ENCODE peak calls at places on chromosomes 13 and 19, in seven cellular contexts. U, Y, W, G, J, X and B are unnamed samples.

GRCh38 chr19:32313866-32314265 is 31.5 kb upstream of the ZNF507 start:
- DNase-seq in U (no peak), Y (no peak), W (no peak), G (no peak), J (no peak), X (no peak), B (no peak)

GRCh38 chr13:113723400-113724015 is 35.5 kb upstream of the TMEM255B start:
- DNase-seq in U (no peak), Y (no peak), W (no peak), G (no peak), J (no peak), X (no peak), B (no peak)

GRCh38 chr13:29284726-29285125 is 310.8 kb downstream of the SLC7A1 start:
- DNase-seq in U (no peak), Y (no peak), W (no peak), G (no peak), J (no peak), X (no peak), B (no peak)

GRCh38 chr19:48654299-48655059 is 8.5 kb upstream of the CA11 start:
- DNase-seq in U (no peak), Y (no peak), W (no peak), G (no peak), J (no peak), X (no peak), B (no peak)

GRCh38 chr19:7845390-7846179 is 15.6 kb downstream of the EVI5L start:
- DNase-seq in U (no peak), Y (no peak), W (peak; percentile 14), G (no peak), J (no peak), X (no peak), B (no peak)

GRCh38 chr19:29662604-29663404 is 2.5 kb upstream of the PLEKHF1 start:
- DNase-seq in U (peak; percentile 72), Y (peak; percentile 74), W (peak; percentile 79), G (peak; percentile 35), J (peak; percentile 52), X (peak; percentile 56), B (peak; percentile 65)

GRCh38 chr13:80337011-80337688 is 3.8 kb downstream of the SPRY2 start:
- DNase-seq in U (no peak), Y (no peak), W (no peak), G (peak; percentile 23), J (peak; percentile 21), X (no peak), B (no peak)

GRCh38 chr13:106548064-106548696 is 12.7 kb upstream of the EFNB2 start:
- DNase-seq in U (no peak), Y (no peak), W (no peak), G (no peak), J (no peak), X (no peak), B (no peak)

GRCh38 chr13:20141238-20142018 is 19.4 kb downstream of the GJA3 start:
- DNase-seq in U (no peak), Y (no peak), W (no peak), G (no peak), J (no peak), X (no peak), B (no peak)

GRCh38 chr13:25920277-25920676 is 131.5 kb downstream of the SHISA2 start:
- DNase-seq in U (no peak), Y (no peak), W (no peak), G (no peak), J (no peak), X (no peak), B (no peak)

GRCh38 chr13:101916108-101916757 is 463.8 kb downstream of the ITGBL1 start:
- DNase-seq in U (no peak), Y (no peak), W (no peak), G (peak; percentile 47), J (no peak), X (no peak), B (peak; percentile 47)

GRCh38 chr13:101917833-101918755 is 465.6 kb downstream of the ITGBL1 start:
- DNase-seq in U (no peak), Y (no peak), W (no peak), G (no peak), J (no peak), X (no peak), B (no peak)

GRCh38 chr13:101917475-101917810 is 465.0 kb downstream of the ITGBL1 start:
- DNase-seq in U (no peak), Y (no peak), W (no peak), G (no peak), J (no peak), X (no peak), B (no peak)

GRCh38 chr13:101916758-101917474 is 464.4 kb downstream of the ITGBL1 start:
- DNase-seq in U (no peak), Y (no peak), W (no peak), G (no peak), J (no peak), X (no peak), B (no peak)

GRCh38 chr13:101919541-101920306 is 467.2 kb downstream of the ITGBL1 start:
- DNase-seq in U (no peak), Y (no peak), W (no peak), G (peak; percentile 34), J (no peak), X (no peak), B (peak; percentile 38)
- H3K27me3 ChIP-seq in U (no peaks in the 10 kb centered on the region), Y (peaks cover 44% of the 10 kb centered on the region), W (peaks cover 39% of the 10 kb centered on the region), G (peaks cover 5% of the 10 kb centered on the region), J (peaks cover 80% of the 10 kb centered on the region), X (no peaks in the 10 kb centered on the region), B (peaks cover 6% of the 10 kb centered on the region)

DNA sequence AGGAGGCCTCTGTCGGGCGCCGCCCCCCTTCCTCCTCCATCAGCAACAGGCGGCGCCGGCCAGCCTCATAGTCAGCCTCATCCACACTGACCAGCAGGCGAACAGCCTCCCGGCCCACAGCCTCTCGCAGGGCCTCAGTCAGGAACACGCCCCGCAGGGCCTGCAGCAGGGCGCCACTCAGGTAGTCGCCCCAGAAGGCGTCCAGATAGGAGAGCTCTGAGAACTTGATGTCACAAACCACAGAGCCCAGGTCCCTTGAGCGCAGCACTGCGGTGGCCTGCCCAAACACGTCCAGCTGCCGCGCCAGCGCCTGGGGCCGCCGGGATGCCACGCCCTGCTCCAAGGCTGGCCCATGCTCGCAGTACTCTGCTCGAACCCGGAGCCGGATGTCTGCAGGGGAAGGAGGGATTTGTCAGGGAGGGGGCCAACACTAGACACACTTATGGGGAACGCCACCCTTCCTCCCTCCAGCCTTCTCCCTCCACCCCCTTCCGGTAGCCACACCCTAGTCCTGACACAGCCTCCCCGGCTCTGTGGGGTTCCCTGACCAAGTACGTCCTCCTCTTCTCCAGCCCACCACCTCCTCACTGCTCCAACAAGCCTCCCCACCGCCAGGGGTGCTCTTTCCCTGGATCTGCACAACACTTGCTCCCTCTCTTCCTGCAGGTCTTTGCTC is 17.9 kb downstream of the DEDD2 start:
- DNase-seq in U (no peak), Y (peak; percentile 34), W (peak; percentile 51), G (peak; percentile 56), J (peak; percentile 53), X (no peak), B (no peak)
- H3K4me1 ChIP-seq in U (no peaks in the 10 kb centered on the region), Y (peaks cover 10% of the 10 kb centered on the region), W (peaks cover 47% of the 10 kb centered on the region), G (no peaks in the 10 kb centered on the region), J (peaks cover 39% of the 10 kb centered on the region), X (peaks cover 6% of the 10 kb centered on the region), B (no peaks in the 10 kb centered on the region)

GRCh38 chr19:23906835-23907234 is 7.9 kb upstream of the ZNF726 start:
- DNase-seq in U (no peak), Y (no peak), W (no peak), G (no peak), J (no peak), X (no peak), B (no peak)

GRCh38 chr19:23904406-23904805 is 10.3 kb upstream of the ZNF726 start:
- DNase-seq in U (no peak), Y (no peak), W (no peak), G (no peak), J (no peak), X (no peak), B (no peak)

GRCh38 chr19:23905771-23906170 is 8.9 kb upstream of the ZNF726 start:
- DNase-seq in U (no peak), Y (no peak), W (no peak), G (no peak), J (no peak), X (no peak), B (no peak)

GRCh38 chr19:23909222-23909621 is 5.5 kb upstream of the ZNF726 start:
- DNase-seq in U (no peak), Y (no peak), W (no peak), G (no peak), J (no peak), X (no peak), B (no peak)

DNA sequence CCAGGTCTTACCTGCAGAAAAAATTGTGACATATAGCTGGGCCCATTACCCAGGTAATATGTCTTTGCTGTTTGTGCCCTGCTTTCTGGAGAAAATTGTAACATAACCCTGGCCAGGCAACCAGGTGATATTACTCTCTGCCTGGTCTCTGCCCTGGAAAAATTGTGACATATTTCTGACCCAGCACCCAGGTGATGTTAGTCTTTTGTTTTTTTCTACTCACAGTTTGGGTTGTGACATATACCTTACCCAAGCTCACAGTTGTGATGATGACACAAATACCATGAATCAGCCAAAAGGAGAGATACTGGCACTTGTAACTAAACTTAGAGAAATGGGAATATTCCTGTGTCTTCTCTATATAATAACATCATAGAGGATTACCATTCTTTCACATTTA is 6.5 kb upstream of the ZNF726 start:
- DNase-seq in U (no peak), Y (no peak), W (no peak), G (no peak), J (no peak), X (no peak), B (no peak)
- H3K27me3 ChIP-seq in U (no peaks in the 10 kb centered on the region), Y (no peaks in the 10 kb centered on the region), W (no peaks in the 10 kb centered on the region), G (no peaks in the 10 kb centered on the region), J (no peaks in the 10 kb centered on the region), X (no peaks in the 10 kb centered on the region), B (no peaks in the 10 kb centered on the region)

GRCh38 chr13:105116966-105117365 is 1418.5 kb downstream of the EFNB2 start:
- DNase-seq in U (no peak), Y (no peak), W (no peak), G (no peak), J (no peak), X (no peak), B (no peak)
- H3K4me1 ChIP-seq in U (no peaks in the 10 kb centered on the region), Y (no peaks in the 10 kb centered on the region), W (peaks cover 4% of the 10 kb centered on the region), G (no peaks in the 10 kb centered on the region), J (no peaks in the 10 kb centered on the region), X (no peaks in the 10 kb centered on the region), B (no peaks in the 10 kb centered on the region)

DNA sequence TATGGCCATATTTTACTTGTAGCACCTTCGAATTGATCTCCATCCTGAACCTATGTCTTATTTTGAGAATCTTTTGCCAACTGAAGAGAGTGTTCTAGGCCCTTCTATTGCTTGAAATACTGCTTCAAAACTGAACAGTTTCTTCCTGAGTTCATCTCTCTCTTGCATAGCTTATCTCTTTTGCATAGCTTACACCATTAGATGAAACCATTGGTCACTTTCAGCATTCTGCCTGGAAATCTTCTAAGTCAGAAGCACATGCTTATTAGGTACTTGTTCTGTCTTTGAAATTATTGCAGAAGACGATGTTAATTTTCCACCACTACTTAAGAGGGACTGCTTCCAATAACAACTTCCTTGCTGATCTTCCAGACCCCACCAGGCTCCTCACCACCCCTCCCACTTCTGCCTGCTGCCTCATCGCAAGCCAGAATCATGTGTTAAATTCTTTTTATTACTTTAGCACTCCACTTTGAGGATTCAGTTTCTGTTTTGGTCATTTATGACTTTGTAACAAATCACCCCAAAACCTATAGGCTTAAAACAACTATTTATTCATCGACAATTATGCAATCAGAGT is 122.4 kb upstream of the MAB21L1 start:
- DNase-seq in U (no peak), Y (no peak), W (no peak), G (no peak), J (no peak), X (no peak), B (no peak)
- H3K27me3 ChIP-seq in U (no peaks in the 10 kb centered on the region), Y (no peaks in the 10 kb centered on the region), W (no peaks in the 10 kb centered on the region), G (no peaks in the 10 kb centered on the region), J (no peaks in the 10 kb centered on the region), X (no peaks in the 10 kb centered on the region), B (no peaks in the 10 kb centered on the region)

GRCh38 chr19:14554382-14554812 is 17.5 kb downstream of the NDUFB7 start:
- DNase-seq in U (no peak), Y (no peak), W (no peak), G (peak; percentile 73), J (peak; percentile 30), X (no peak), B (peak; percentile 63)
- H3K4me1 ChIP-seq in U (peaks cover 9% of the 10 kb centered on the region), Y (peaks cover 45% of the 10 kb centered on the region), W (peaks cover 51% of the 10 kb centered on the region), G (no peaks in the 10 kb centered on the region), J (peaks cover 45% of the 10 kb centered on the region), X (peaks cover 5% of the 10 kb centered on the region), B (peaks cover 34% of the 10 kb centered on the region)